ENCODE peak calls at places on chromosome 19, in ten cellular contexts. D is colonic mucosa, Q is osteocyte, C is tibial nerve, T is AG09319, N is GM12865, O is A549, M is GM13976, S is upper lobe of right lung, E is neural crest cell. W is an unnamed sample.

GRCh38 chr19:19095691-19096090 is 31.9 kb downstream of the SLC25A42 start:
- DNase-seq in D (no peak), Q (no peak), C (no peak), T (no peak), N (no peak), O (no peak), M (no peak), S (no peak), E (no peak), W (no peak)

GRCh38 chr19:35381926-35382325 is 11.1 kb downstream of the GPR42 start:
- DNase-seq in D (no peak), Q (no peak), C (no peak), T (no peak), N (no peak), O (no peak), M (no peak), S (no peak), E (no peak), W (no peak)

GRCh38 chr19:41735071-41735623 is 20.2 kb upstream of the CEACAM6 start:
- DNase-seq in D (no peak), Q (no peak), C (no peak), T (no peak), N (no peak), O (no peak), M (no peak), S (no peak), E (no peak), W (no peak)

GRCh38 chr19:6489278-6490061 is 7.9 kb upstream of the DENND1C start:
- DNase-seq in D (no peak), Q (no peak), C (no peak), T (no peak), N (peak), O (no peak), M (peak), S (no peak), E (no peak), W (no peak)

GRCh38 chr19:4007021-4007835 is at the start of gene PIAS4:
- DNase-seq in D (peak), Q (peak), C (peak), T (peak), N (peak), O (peak), M (peak), S (peak), E (peak), W (peak)

GRCh38 chr19:6707011-6707657 is 13.3 kb downstream of the C3 start:
- DNase-seq in D (no peak), Q (no peak), C (no peak), T (no peak), N (no peak), O (no peak), M (no peak), S (peak), E (no peak), W (no peak)

GRCh38 chr19:14401468-14401867 is 17.7 kb downstream of the DDX39A start:
- DNase-seq in D (no peak), Q (no peak), C (no peak), T (no peak), N (no peak), O (no peak), M (peak), S (no peak), E (no peak), W (no peak)

GRCh38 chr19:44925114-44925891 is 10.9 kb downstream of the APOC1 start:
- DNase-seq in D (peak), Q (no peak), C (peak), T (no peak), N (no peak), O (no peak), M (no peak), S (peak), E (no peak), W (no peak)

GRCh38 chr19:58328999-58329398 is 2.2 kb downstream of the ZSCAN22 start:
- DNase-seq in D (no peak), Q (no peak), C (no peak), T (no peak), N (peak), O (peak), M (no peak), S (no peak), E (peak), W (peak)

GRCh38 chr19:44747739-44748425 is 626 bp upstream of the BCL3 start:
- DNase-seq in D (peak), Q (peak), C (peak), T (no peak), N (no peak), O (peak), M (no peak), S (peak), E (no peak), W (no peak)

GRCh38 chr19:36213793-36214387 is 575 bp downstream of the ZNF565 start:
- DNase-seq in D (no peak), Q (no peak), C (peak), T (no peak), N (no peak), O (no peak), M (no peak), S (no peak), E (no peak), W (no peak)

GRCh38 chr19:10112895-10113591 is 1.6 kb downstream of the P2RY11 start:
- DNase-seq in D (peak), Q (no peak), C (no peak), T (no peak), N (peak), O (peak), M (peak), S (peak), E (peak), W (peak)

GRCh38 chr19:44648536-44649370 is 5.0 kb downstream of the PVR start:
- DNase-seq in D (no peak), Q (no peak), C (no peak), T (peak), N (peak), O (no peak), M (no peak), S (no peak), E (no peak), W (no peak)

GRCh38 chr19:45446295-45446694 is 21.5 kb upstream of the FOSB start:
- DNase-seq in D (no peak), Q (no peak), C (no peak), T (no peak), N (peak), O (peak), M (peak), S (no peak), E (no peak), W (no peak)

GRCh38 chr19:45440873-45441654 is 17.3 kb upstream of the ERCC1 start:
- DNase-seq in D (no peak), Q (no peak), C (no peak), T (no peak), N (no peak), O (peak), M (no peak), S (no peak), E (no peak), W (no peak)

GRCh38 chr19:18730885-18731513 is 47.5 kb downstream of the CRTC1 start:
- DNase-seq in D (no peak), Q (no peak), C (no peak), T (no peak), N (no peak), O (peak), M (no peak), S (no peak), E (no peak), W (no peak)

GRCh38 chr19:13260883-13261653 is 110.9 kb downstream of the IER2 start:
- DNase-seq in D (no peak), Q (no peak), C (peak), T (peak), N (peak), O (peak), M (peak), S (no peak), E (no peak), W (no peak)
- TF ChIP-seq CTCF in D (no peak), Q (no peak), C (no peak), T (no peak), N (no peak), O (no peak), M (no peak), S (no peak), E (peak), W (no peak)

GRCh38 chr19:5109560-5109959 is 140.6 kb downstream of the KDM4B start:
- DNase-seq in D (no peak), Q (no peak), C (no peak), T (no peak), N (no peak), O (no peak), M (no peak), S (no peak), E (no peak), W (no peak)
- TF ChIP-seq CTCF in D (no peak), Q (no peak), C (no peak), T (no peak), N (no peak), O (no peak), M (no peak), S (no peak), E (peak), W (no peak)

GRCh38 chr19:31676271-31677004 is 327.2 kb upstream of the TSHZ3 start:
- DNase-seq in D (no peak), Q (no peak), C (no peak), T (no peak), N (no peak), O (peak), M (no peak), S (no peak), E (no peak), W (no peak)
- TF ChIP-seq CTCF in D (no peak), Q (no peak), C (no peak), T (no peak), N (peak), O (no peak), M (no peak), S (peak), E (peak), W (peak)

DNA sequence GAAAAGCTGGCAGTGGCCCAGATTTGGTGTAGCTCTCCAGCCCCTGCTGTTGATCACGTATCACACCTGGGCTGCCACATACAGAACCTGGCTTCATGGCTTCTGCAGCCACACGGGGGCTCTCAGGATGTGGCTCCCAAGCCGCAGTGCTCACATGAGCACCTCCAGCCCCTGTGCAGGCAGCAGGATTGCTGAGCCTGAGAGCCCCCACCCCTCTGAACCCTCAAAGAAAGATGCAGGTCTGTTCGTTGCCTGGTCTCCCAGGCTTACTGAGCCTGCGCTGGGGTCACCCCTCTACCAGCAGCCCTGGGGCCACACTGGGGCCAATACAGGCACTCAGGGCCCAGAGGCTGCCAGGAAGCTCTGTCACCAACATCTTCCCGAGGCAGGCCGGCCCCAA is 2.7 kb downstream of the PLEKHF1 start:
- DNase-seq in D (no peak), Q (no peak), C (no peak), T (no peak), N (peak), O (no peak), M (peak), S (peak), E (no peak), W (no peak)
- TF ChIP-seq CTCF in D (no peak), Q (no peak), C (no peak), T (no peak), N (peak), O (no peak), M (no peak), S (no peak), E (no peak), W (no peak)

GRCh38 chr19:13033244-13033643 is 38.0 kb downstream of the NFIX start:
- DNase-seq in D (no peak), Q (no peak), C (no peak), T (no peak), N (no peak), O (no peak), M (no peak), S (no peak), E (no peak), W (no peak)

GRCh38 chr19:13035820-13036365 is 40.6 kb downstream of the NFIX start:
- DNase-seq in D (no peak), Q (no peak), C (no peak), T (no peak), N (no peak), O (no peak), M (no peak), S (peak), E (no peak), W (no peak)

GRCh38 chr19:13034636-13035035 is 39.4 kb downstream of the NFIX start:
- DNase-seq in D (no peak), Q (no peak), C (no peak), T (no peak), N (no peak), O (no peak), M (no peak), S (no peak), E (no peak), W (no peak)

GRCh38 chr19:13032837-13033236 is 37.6 kb downstream of the NFIX start:
- DNase-seq in D (no peak), Q (no peak), C (no peak), T (no peak), N (no peak), O (no peak), M (no peak), S (no peak), E (no peak), W (no peak)

GRCh38 chr19:13033819-13034611 is 38.7 kb downstream of the NFIX start:
- DNase-seq in D (peak), Q (no peak), C (peak), T (no peak), N (peak), O (peak), M (peak), S (peak), E (peak), W (peak)
- TF ChIP-seq CTCF in D (peak), Q (peak), C (peak), T (peak), N (peak), O (peak), M (peak), S (peak), E (peak), W (peak)

DNA sequence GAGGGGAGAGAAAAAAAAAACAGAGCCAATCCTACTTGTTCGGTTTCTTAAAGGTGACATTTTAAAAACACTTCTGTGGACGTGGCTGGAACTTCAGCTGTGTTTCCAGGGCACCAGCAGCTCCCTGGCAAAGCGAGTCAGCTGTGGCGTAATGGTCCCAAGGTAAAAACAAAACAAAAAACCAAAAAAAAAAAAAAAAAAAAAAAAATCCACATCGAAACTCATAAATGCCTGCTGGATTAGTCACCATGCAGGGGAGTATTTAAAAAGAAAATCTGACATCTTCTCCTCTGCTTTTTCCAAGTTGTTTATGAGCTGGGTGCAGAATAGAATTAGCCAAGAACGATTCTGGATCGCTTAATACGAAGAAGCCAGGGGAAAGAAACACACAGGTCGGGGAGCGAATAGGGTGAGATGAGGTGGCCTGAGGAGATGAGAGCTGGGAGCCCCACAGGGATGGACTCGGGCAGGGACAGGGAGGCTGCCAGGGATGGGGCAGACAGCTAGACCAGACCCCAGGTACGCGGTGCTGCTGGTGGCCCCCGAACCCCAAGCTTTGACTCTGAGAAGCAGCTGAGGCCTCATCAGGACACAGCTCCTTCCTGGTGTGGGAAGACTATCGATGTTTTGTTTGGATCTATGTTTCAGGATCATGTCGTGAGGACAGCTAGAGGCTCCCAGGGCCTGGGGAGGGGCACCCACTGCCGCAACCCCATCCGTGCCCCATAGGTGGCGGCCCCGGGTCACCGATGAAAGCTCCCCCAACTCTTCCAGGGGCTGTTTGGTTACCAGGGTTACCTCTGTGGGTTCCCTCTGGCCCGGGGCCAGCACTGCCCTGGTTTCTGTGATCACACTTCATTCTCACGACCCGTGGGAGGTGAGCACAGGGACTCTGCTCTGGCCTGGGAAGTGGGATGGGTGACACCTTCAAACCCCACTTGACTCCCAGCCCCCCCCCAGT is 3.1 kb upstream of the CTXN1 start:
- DNase-seq in D (no peak), Q (no peak), C (peak), T (peak), N (peak), O (peak), M (peak), S (no peak), E (peak), W (peak)
- TF ChIP-seq CTCF in D (no peak), Q (peak), C (no peak), T (peak), N (peak), O (no peak), M (peak), S (peak), E (peak), W (peak)

GRCh38 chr19:11291991-11292390 is 4.0 kb upstream of the TSPAN16 start:
- DNase-seq in D (no peak), Q (no peak), C (no peak), T (no peak), N (peak), O (no peak), M (no peak), S (no peak), E (no peak), W (no peak)

GRCh38 chr19:11291415-11291814 is 4.5 kb upstream of the TSPAN16 start:
- DNase-seq in D (no peak), Q (no peak), C (no peak), T (no peak), N (no peak), O (no peak), M (no peak), S (no peak), E (no peak), W (no peak)

GRCh38 chr19:11284535-11284934 is 11.4 kb upstream of the TSPAN16 start:
- DNase-seq in D (no peak), Q (no peak), C (no peak), T (no peak), N (no peak), O (no peak), M (no peak), S (no peak), E (no peak), W (no peak)

GRCh38 chr19:11286312-11286974 is 9.5 kb upstream of the TSPAN16 start:
- DNase-seq in D (no peak), Q (no peak), C (no peak), T (peak), N (no peak), O (no peak), M (peak), S (no peak), E (no peak), W (no peak)

DNA sequence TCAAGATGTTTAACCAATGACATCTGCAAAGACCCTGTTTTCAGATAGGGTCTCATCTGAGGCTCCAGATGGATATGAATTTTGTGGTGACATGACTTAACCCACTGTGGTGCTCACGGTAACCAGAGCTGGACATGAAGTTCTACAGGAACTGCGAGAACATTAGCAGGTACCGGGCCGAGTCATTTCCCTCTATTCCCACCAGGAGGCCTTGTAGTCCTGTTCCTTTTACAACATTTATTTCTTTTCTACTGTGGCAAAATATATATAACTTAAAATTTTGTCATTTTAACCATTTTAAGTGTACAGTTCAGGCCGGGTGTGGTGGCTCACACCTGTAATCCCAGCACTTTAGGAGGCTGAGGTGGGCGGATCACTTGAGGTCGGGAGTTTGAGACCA is 7.6 kb upstream of the TSPAN16 start:
- DNase-seq in D (no peak), Q (no peak), C (no peak), T (no peak), N (peak), O (peak), M (peak), S (no peak), E (no peak), W (no peak)
- TF ChIP-seq CTCF in D (peak), Q (peak), C (peak), T (peak), N (peak), O (no peak), M (no peak), S (peak), E (peak), W (peak)

DNA sequence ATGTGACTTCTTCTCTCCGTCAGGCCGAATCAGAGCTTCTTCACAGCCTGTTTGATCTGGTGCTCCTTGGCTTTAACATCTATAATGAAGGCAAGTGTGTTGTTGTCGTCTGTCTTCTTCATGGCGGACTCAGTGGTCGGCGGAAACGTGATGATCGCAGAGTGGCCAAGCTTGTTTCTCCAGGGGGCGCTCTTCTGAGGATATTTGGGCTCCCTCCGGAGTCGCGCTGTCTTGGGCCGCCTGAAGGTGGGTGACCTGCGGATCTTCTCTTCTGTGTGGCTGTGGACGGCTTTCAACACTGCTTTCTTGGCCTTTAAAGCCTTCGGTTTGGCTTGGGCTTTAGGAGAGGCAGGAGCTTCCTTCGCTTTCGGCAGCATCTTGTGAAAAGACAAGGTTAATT is 9.8 kb downstream of the TPRX1 start:
- DNase-seq in D (no peak), Q (no peak), C (no peak), T (no peak), N (no peak), O (peak), M (no peak), S (no peak), E (no peak), W (no peak)
- TF ChIP-seq CTCF in D (no peak), Q (no peak), C (no peak), T (peak), N (no peak), O (peak), M (no peak), S (no peak), E (no peak), W (no peak)

W was measured in nephron progenitor cell.